ENCODE peak calls at places on chromosome 22, in six cellular contexts. One of them, this sample, is unnamed.

GRCh38 chr22:32830473-32830872 is 29.0 kb downstream of the TIMP3 start:
- DNase-seq in BE2C: no peak
- DNase-seq in left lung: no peak
- DNase-seq in stomach: no peak
- DNase-seq in psoas muscle: peak
- DNase-seq in ascending aorta: no peak
- DNase-seq in this sample: no peak

GRCh38 chr22:35834080-35834479 is 116.4 kb downstream of the APOL5 start:
- DNase-seq in psoas muscle: no peak
- DNase-seq in left lung: no peak
- DNase-seq in ascending aorta: no peak
- DNase-seq in stomach: no peak
- DNase-seq in BE2C: no peak
- DNase-seq in this sample: no peak

GRCh38 chr22:48486163-48486957 is 1341.3 kb downstream of the BRD1 start:
- DNase-seq in stomach: no peak
- DNase-seq in ascending aorta: no peak
- DNase-seq in BE2C: no peak
- DNase-seq in left lung: no peak
- DNase-seq in psoas muscle: no peak
- DNase-seq in this sample: no peak

GRCh38 chr22:50342651-50343540 is at the start of gene PPP6R2:
- DNase-seq in ascending aorta: no peak
- DNase-seq in left lung: peak
- DNase-seq in BE2C: peak
- DNase-seq in stomach: peak
- DNase-seq in psoas muscle: peak
- DNase-seq in this sample: no peak

GRCh38 chr22:45503816-45504702 is 1.4 kb downstream of the FBLN1 start:
- DNase-seq in stomach: no peak
- DNase-seq in psoas muscle: no peak
- DNase-seq in left lung: no peak
- DNase-seq in ascending aorta: no peak
- DNase-seq in BE2C: no peak
- DNase-seq in this sample: no peak

GRCh38 chr22:44338183-44338812 is 25.5 kb upstream of the SHISAL1 start:
- DNase-seq in ascending aorta: no peak
- DNase-seq in BE2C: no peak
- DNase-seq in psoas muscle: no peak
- DNase-seq in stomach: peak
- DNase-seq in left lung: no peak
- DNase-seq in this sample: no peak

GRCh38 chr22:20989323-20990138 is 7.4 kb downstream of the LZTR1 start:
- DNase-seq in ascending aorta: no peak
- DNase-seq in left lung: no peak
- DNase-seq in psoas muscle: no peak
- DNase-seq in stomach: no peak
- DNase-seq in BE2C: no peak
- DNase-seq in this sample: no peak

GRCh38 chr22:31230871-31231621 is 18.9 kb downstream of the LIMK2 start:
- DNase-seq in left lung: peak
- DNase-seq in psoas muscle: no peak
- DNase-seq in ascending aorta: no peak
- DNase-seq in stomach: peak
- DNase-seq in BE2C: peak
- DNase-seq in this sample: no peak

GRCh38 chr22:21942939-21943338 is 9.7 kb downstream of the PPM1F start:
- DNase-seq in BE2C: no peak
- DNase-seq in psoas muscle: no peak
- DNase-seq in left lung: no peak
- DNase-seq in ascending aorta: no peak
- DNase-seq in stomach: no peak
- DNase-seq in this sample: no peak

GRCh38 chr22:20551805-20552449 is 44.5 kb downstream of the MED15 start:
- DNase-seq in stomach: no peak
- DNase-seq in ascending aorta: no peak
- DNase-seq in left lung: no peak
- DNase-seq in psoas muscle: peak
- DNase-seq in BE2C: peak
- DNase-seq in this sample: no peak

GRCh38 chr22:26669060-26669481 is 11.7 kb downstream of the MIAT start:
- DNase-seq in left lung: no peak
- DNase-seq in stomach: no peak
- DNase-seq in psoas muscle: no peak
- DNase-seq in ascending aorta: no peak
- DNase-seq in BE2C: peak
- DNase-seq in this sample: no peak

GRCh38 chr22:41578818-41579217 is 10.8 kb downstream of the PMM1 start:
- DNase-seq in stomach: no peak
- DNase-seq in psoas muscle: no peak
- DNase-seq in left lung: no peak
- DNase-seq in ascending aorta: no peak
- DNase-seq in BE2C: no peak
- DNase-seq in this sample: no peak

GRCh38 chr22:41772198-41772597 is 28.3 kb upstream of the CCDC134 start:
- DNase-seq in ascending aorta: no peak
- DNase-seq in BE2C: no peak
- DNase-seq in stomach: no peak
- DNase-seq in left lung: no peak
- DNase-seq in psoas muscle: no peak
- DNase-seq in this sample: no peak

DNA sequence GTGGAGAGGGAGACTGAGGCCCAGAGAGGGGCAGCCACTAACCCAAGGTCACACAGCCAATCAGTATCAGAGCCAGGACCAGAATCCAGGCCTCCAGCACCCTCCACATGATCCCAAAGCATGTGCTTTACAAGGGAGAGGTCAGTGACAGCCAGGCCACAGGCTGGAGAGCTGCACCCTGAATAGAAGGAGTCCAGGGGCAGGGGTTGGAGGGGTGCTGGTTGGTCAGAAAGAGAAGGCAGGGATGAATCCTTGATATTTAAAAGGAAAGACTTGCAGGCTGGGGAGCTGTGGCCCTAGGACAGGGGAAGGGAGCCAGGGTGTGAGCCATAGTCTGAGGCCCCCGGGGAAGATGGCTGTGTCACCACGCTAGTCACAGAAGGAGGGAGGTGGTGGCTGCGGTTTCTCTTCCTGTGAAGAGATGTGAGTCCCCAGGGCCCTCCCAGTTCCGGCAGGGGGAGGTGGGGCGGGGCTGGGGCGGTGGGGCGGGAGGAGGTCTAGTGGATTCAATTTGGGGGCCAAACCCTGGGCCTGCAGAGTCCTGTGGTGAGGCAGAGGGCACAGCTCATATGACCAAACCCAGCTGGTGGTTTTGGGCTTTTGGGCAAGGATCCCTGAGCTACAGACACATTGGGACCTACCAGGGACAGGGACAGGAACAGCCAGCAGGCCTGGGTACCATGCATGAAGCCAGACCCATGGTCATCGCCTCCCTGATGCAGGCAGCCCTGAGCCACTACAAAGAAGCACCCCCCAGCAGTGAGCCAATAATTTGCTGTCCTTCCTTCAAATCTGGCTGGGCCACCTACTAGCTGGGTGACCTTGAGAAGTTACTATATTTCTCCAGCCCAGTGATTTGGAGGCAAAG is 14.0 kb downstream of the RAC2 start:
- DNase-seq in ascending aorta: peak
- DNase-seq in BE2C: no peak
- DNase-seq in psoas muscle: no peak
- DNase-seq in left lung: peak
- DNase-seq in stomach: peak
- DNase-seq in this sample: no peak
- H3K4me3 ChIP-seq in ascending aorta: no peak
- H3K4me3 ChIP-seq in BE2C: no peak
- H3K4me3 ChIP-seq in psoas muscle: no peak
- H3K4me3 ChIP-seq in left lung: no peak
- H3K4me3 ChIP-seq in stomach: no peak
- H3K4me3 ChIP-seq in this sample: no peak

GRCh38 chr22:37199103-37199838 is 11.2 kb upstream of the C1QTNF6 start:
- DNase-seq in ascending aorta: peak
- DNase-seq in stomach: peak
- DNase-seq in psoas muscle: peak
- DNase-seq in left lung: peak
- DNase-seq in BE2C: peak
- DNase-seq in this sample: peak

GRCh38 chr22:37201066-37201820 is 11.0 kb downstream of the SSTR3 start:
- DNase-seq in psoas muscle: no peak
- DNase-seq in ascending aorta: no peak
- DNase-seq in stomach: no peak
- DNase-seq in left lung: peak
- DNase-seq in BE2C: no peak
- DNase-seq in this sample: no peak

GRCh38 chr22:37197451-37198289 is 9.6 kb upstream of the C1QTNF6 start:
- DNase-seq in left lung: peak
- DNase-seq in stomach: peak
- DNase-seq in BE2C: peak
- DNase-seq in ascending aorta: no peak
- DNase-seq in psoas muscle: peak
- DNase-seq in this sample: no peak

GRCh38 chr22:37198290-37199102 is 10.4 kb upstream of the C1QTNF6 start:
- DNase-seq in ascending aorta: peak
- DNase-seq in BE2C: peak
- DNase-seq in psoas muscle: peak
- DNase-seq in left lung: peak
- DNase-seq in stomach: peak
- DNase-seq in this sample: no peak

DNA sequence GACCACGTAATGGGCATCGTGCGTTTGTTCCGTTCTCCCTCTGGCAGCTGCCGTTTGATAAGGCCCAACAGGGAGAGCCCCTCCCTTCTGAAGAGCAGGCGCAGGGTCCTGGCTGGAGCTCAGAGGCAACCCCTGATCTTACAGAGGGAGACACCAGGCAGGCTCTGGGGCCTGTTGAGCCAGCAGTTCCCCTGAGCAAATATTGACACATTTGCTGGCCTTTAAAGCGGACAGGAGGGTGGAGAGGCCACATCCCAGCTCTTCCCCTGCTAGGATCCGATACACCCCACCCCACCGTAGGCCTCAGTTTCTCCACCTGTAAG is 11.8 kb upstream of the C1QTNF6 start:
- DNase-seq in ascending aorta: no peak
- DNase-seq in psoas muscle: no peak
- DNase-seq in stomach: no peak
- DNase-seq in left lung: no peak
- DNase-seq in BE2C: peak
- DNase-seq in this sample: no peak
- TF ChIP-seq CTCF in ascending aorta: no peak
- TF ChIP-seq CTCF in psoas muscle: no peak
- TF ChIP-seq CTCF in stomach: no peak
- TF ChIP-seq CTCF in left lung: no peak
- TF ChIP-seq CTCF in BE2C: no peak
- TF ChIP-seq CTCF in this sample: no peak

GRCh38 chr22:29205260-29205597 is 467 bp upstream of the EMID1 start:
- DNase-seq in psoas muscle: no peak
- DNase-seq in stomach: no peak
- DNase-seq in BE2C: no peak
- DNase-seq in left lung: no peak
- DNase-seq in ascending aorta: no peak
- DNase-seq in this sample: no peak
- H3K4me3 ChIP-seq in psoas muscle: peak
- H3K4me3 ChIP-seq in stomach: peak
- H3K4me3 ChIP-seq in BE2C: no peak
- H3K4me3 ChIP-seq in left lung: peak
- H3K4me3 ChIP-seq in ascending aorta: peak
- H3K4me3 ChIP-seq in this sample: peak

DNA sequence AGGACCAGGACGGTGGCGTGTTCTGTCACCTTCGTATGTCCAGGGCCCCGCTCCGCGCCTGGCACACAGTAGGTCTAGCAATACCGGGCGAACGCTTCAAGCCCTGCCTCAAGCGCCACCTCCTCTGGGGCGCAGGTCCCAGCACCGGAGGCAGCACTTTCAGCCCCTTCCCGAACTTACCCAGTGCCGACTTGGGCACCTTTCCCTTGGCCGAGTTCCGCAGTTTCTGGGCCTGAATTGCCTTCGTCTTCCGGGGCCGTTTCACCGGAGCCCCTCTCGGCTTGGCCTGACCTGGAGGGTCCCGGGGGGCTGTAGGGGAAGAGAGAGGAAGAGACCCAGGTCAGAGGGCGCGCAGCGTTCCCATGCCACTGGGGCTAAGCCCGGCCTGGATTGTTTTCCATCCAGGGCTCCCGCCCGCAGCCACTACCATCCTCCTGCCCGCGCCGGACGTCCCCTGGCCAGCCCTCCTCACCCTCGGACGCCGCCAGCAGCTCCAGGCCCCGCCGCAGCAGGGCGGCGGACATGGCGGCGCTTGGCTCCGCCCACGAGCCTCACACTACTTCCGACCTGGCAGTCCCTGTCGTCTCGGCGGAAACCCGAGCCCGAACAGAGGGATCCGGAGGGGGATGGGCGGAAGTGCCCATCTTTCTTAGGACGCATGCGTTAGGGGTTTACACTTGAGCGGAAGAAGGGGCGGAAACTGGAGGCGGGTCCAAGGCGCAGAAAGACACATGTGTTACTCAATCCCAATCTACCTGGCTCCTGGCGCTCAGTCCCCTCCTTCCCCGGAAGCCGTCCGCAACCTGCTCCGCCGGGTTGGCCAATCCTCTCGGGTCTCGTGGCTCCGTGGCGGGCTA is at the start of gene RPS19BP1:
- DNase-seq in BE2C: peak
- DNase-seq in psoas muscle: peak
- DNase-seq in ascending aorta: peak
- DNase-seq in stomach: peak
- DNase-seq in left lung: peak
- DNase-seq in this sample: peak
- TF ChIP-seq CTCF in BE2C: no peak
- TF ChIP-seq CTCF in psoas muscle: no peak
- TF ChIP-seq CTCF in ascending aorta: peak
- TF ChIP-seq CTCF in stomach: no peak
- TF ChIP-seq CTCF in left lung: no peak
- TF ChIP-seq CTCF in this sample: no peak

GRCh38 chr22:18971321-18971751 is 35.2 kb upstream of the PRODH start:
- DNase-seq in left lung: no peak
- DNase-seq in psoas muscle: no peak
- DNase-seq in ascending aorta: no peak
- DNase-seq in stomach: no peak
- DNase-seq in BE2C: no peak
- DNase-seq in this sample: no peak
- H3K4me3 ChIP-seq in left lung: no peak
- H3K4me3 ChIP-seq in psoas muscle: no peak
- H3K4me3 ChIP-seq in ascending aorta: no peak
- H3K4me3 ChIP-seq in stomach: no peak
- H3K4me3 ChIP-seq in BE2C: peak
- H3K4me3 ChIP-seq in this sample: no peak

GRCh38 chr22:33864723-33865130 is 55.5 kb downstream of the LARGE1 start:
- DNase-seq in BE2C: no peak
- DNase-seq in stomach: no peak
- DNase-seq in ascending aorta: no peak
- DNase-seq in left lung: no peak
- DNase-seq in psoas muscle: no peak
- DNase-seq in this sample: no peak
- TF ChIP-seq CTCF in BE2C: no peak
- TF ChIP-seq CTCF in stomach: no peak
- TF ChIP-seq CTCF in ascending aorta: no peak
- TF ChIP-seq CTCF in left lung: no peak
- TF ChIP-seq CTCF in psoas muscle: no peak
- TF ChIP-seq CTCF in this sample: no peak